ENCODE peak calls at places on chromosomes 4 and X, in seven cellular contexts. A is right atrium auricular region; X is CD8-positive, alpha-beta T cell; U is neural progenitor cell; Z is stomach; T is CD8-positive, alpha-beta memory T cell; O is SJSA1. M is an unnamed sample.

GRCh38 chr4:139416073-139416673 is 37.7 kb upstream of the RAB33B start:
- DNase-seq in A (no peak), Z (no peak), O (no peak), X (peak; percentile 28), T (peak; percentile 26), U (peak; percentile 44), M (no peak)

GRCh38 chr4:76023381-76023780 is at the start of gene CXCL10:
- DNase-seq in Z (no peak), T (no peak), A (no peak), U (no peak), X (no peak), O (no peak), M (no peak)

GRCh38 chrX:30702736-30703135 is 49.5 kb downstream of the GK start:
- DNase-seq in U (no peak), A (no peak), Z (no peak), T (no peak), X (no peak), O (no peak), M (no peak)

GRCh38 chr4:152807294-152807829 is 27.6 kb downstream of the ARFIP1 start:
- DNase-seq in U (no peak), X (no peak), A (no peak), Z (no peak), T (no peak), O (no peak), M (no peak)

GRCh38 chr4:140243345-140243753 is 89.4 kb upstream of the MAML3 start:
- DNase-seq in Z (peak; percentile 52), T (no peak), U (peak; percentile 41), A (no peak), O (no peak), X (peak; percentile 18), M (no peak)

GRCh38 chr4:81954266-81954665 is 419.5 kb downstream of the HNRNPD start:
- DNase-seq in T (no peak), X (no peak), Z (no peak), O (no peak), A (no peak), U (peak; percentile 10), M (no peak)

GRCh38 chr4:147901388-147901787 is 169.5 kb downstream of the ARHGAP10 start:
- DNase-seq in T (no peak), A (no peak), Z (no peak), U (no peak), O (no peak), X (no peak), M (no peak)

GRCh38 chr4:133151681-133152329 is 2.7 kb downstream of the PCDH10 start:
- DNase-seq in O (no peak), U (peak; percentile 74), A (no peak), Z (no peak), X (no peak), T (no peak), M (no peak)

GRCh38 chr4:136183513-136183912 is 1348.8 kb downstream of the PCDH18 start:
- DNase-seq in Z (no peak), X (no peak), U (no peak), T (no peak), A (no peak), O (no peak), M (no peak)

GRCh38 chr4:105164548-105164947 is 17.9 kb downstream of the TET2 start:
- DNase-seq in T (no peak), O (no peak), Z (no peak), X (no peak), U (no peak), A (no peak), M (no peak)

GRCh38 chrX:55159556-55159955 is 60.6 kb upstream of the PAGE5 start:
- DNase-seq in O (no peak), X (no peak), T (no peak), U (no peak), A (no peak), Z (no peak), M (no peak)

GRCh38 chr4:53455766-53456165 is 78.3 kb downstream of the FIP1L1 start:
- DNase-seq in X (no peak), T (no peak), O (no peak), U (no peak), Z (no peak), A (no peak), M (no peak)

GRCh38 chr4:156946508-156947197 is 24.9 kb downstream of the PDGFC start:
- DNase-seq in U (no peak), A (peak; percentile 80), O (peak; percentile 88), T (no peak), X (no peak), Z (no peak), M (no peak)

GRCh38 chrX:13983734-13984133 is 46.0 kb downstream of the GEMIN8 start:
- DNase-seq in T (no peak), X (no peak), U (no peak), Z (no peak), O (no peak), A (no peak), M (no peak)

GRCh38 chr4:6471303-6472007 is 959 bp downstream of the PPP2R2C start:
- DNase-seq in Z (no peak), X (no peak), T (no peak), O (no peak), A (no peak), U (peak; percentile 34), M (no peak)

GRCh38 chr4:185587065-185587443 is 51.7 kb upstream of the PDLIM3 start:
- DNase-seq in O (no peak), A (no peak), T (no peak), Z (no peak), X (no peak), U (no peak), M (no peak)

GRCh38 chr4:13302876-13303275 is 181.3 kb downstream of the RAB28 start:
- DNase-seq in T (no peak), A (no peak), O (no peak), X (no peak), Z (no peak), U (no peak), M (no peak)

GRCh38 chr4:99078336-99078735 is 10.3 kb downstream of the ADH5 start:
- DNase-seq in U (no peak), X (no peak), A (no peak), Z (no peak), O (no peak), T (no peak), M (no peak)

GRCh38 chr4:162830899-162831298 is 335.8 kb downstream of the NAF1 start:
- DNase-seq in Z (no peak), A (no peak), U (no peak), T (no peak), O (no peak), X (no peak), M (no peak)

GRCh38 chr4:11615601-11616000 is 186.9 kb upstream of the HS3ST1 start:
- DNase-seq in O (no peak), T (no peak), Z (no peak), X (no peak), A (no peak), U (no peak), M (no peak)

GRCh38 chr4:19473569-19473968 is 778.1 kb upstream of the SLIT2 start:
- DNase-seq in X (no peak), Z (no peak), T (no peak), U (no peak), O (no peak), A (no peak), M (no peak)

GRCh38 chr4:4606321-4606720 is 64.5 kb upstream of the STX18 start:
- DNase-seq in T (no peak), X (no peak), Z (no peak), A (no peak), U (no peak), O (no peak), M (no peak)

GRCh38 chr4:2076908-2077534 is 17.9 kb downstream of the NAT8L start:
- DNase-seq in U (no peak), Z (no peak), T (no peak), A (no peak), O (no peak), X (no peak), M (no peak)

GRCh38 chr4:40987151-40987550 is 227.2 kb downstream of the APBB2 start:
- DNase-seq in O (no peak), A (no peak), U (no peak), X (no peak), T (no peak), Z (no peak), M (no peak)

GRCh38 chr4:23768541-23768940 is 121.3 kb downstream of the PPARGC1A start:
- DNase-seq in O (no peak), X (no peak), T (no peak), Z (no peak), A (no peak), U (no peak), M (no peak)

GRCh38 chr4:94368459-94368858 is 25.8 kb upstream of the HPGDS start:
- DNase-seq in A (no peak), Z (no peak), T (no peak), U (no peak), O (no peak), X (no peak), M (no peak)

GRCh38 chr4:648579-649292 is 23.4 kb downstream of the PDE6B start:
- DNase-seq in T (no peak), X (no peak), O (no peak), Z (no peak), U (peak; percentile 79), A (no peak), M (no peak)

DNA sequence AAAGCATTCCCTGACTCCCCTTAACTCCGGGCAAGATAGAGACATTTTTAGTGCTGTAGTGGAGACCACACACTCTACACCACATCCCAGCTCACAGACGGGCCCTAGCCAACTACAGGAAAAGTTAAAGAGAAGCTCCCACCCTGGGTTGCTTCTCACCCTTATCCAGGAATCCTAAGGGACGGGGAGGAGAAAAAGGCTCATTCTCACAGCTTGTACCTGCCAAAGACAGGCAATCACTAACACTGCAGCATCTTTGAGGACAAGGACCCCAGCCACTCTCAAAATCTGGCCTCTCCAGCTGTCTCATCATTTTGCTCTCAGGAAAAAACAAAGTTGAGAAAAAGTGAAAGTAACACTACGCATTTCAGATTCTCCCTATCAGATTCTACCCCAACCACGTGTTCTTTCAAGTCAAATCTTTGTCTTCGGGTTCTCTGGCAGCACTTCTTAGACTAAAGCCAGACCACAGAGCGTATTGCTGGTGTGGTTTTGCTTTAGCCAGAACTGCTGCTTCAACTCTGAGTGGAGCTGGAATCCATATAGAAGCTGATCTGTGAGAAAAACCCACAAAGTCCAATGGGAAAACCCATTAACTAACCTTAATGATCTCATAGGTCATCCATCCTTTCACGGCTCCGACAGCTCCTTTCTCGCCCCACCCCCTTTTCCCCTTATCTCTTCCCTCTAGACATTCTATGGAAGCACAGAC is 605.9 kb upstream of the DIPK2B start:
- DNase-seq in Z (no peak), O (peak; percentile 46), X (peak; percentile 35), T (peak; percentile 74), U (no peak), A (no peak), M (no peak)
- H3K4me3 ChIP-seq in Z (peak overlapping the region; percentile 26), O (peak overlapping the region; percentile 28), X (peak overlapping the region; percentile 27), T (peak overlapping the region; percentile 55), U (no peak overlapping the region), A (peak overlapping the region; percentile 18), M (no peak overlapping the region)

GRCh38 chr4:102616661-102617060 is 115.5 kb downstream of the NFKB1 start:
- DNase-seq in U (peak; percentile 51), T (no peak), O (no peak), Z (no peak), A (no peak), X (no peak), M (no peak)
- H3K4me1 ChIP-seq in U (peaks cover 9% of the 10 kb centered on the region), T (peaks cover 40% of the 10 kb centered on the region), O (peaks cover 15% of the 10 kb centered on the region), Z (peaks cover 9% of the 10 kb centered on the region), A (no peaks in the 10 kb centered on the region), X (peaks cover 56% of the 10 kb centered on the region), M (no peaks in the 10 kb centered on the region)

GRCh38 chr4:3384771-3385701 is 56.7 kb upstream of the HGFAC start:
- DNase-seq in O (no peak), T (no peak), X (no peak), A (peak; percentile 69), U (no peak), Z (no peak), M (peak; percentile 55)
- H3K4me3 ChIP-seq in O (peak overlapping the region; percentile 38), T (no peak overlapping the region), X (no peak overlapping the region), A (peak overlapping the region; percentile 35), U (no peak overlapping the region), Z (peak overlapping the region; percentile 4), M (no peak overlapping the region)

GRCh38 chr4:72084587-72085011 is 52.8 kb downstream of the NPFFR2 start:
- DNase-seq in O (no peak), T (no peak), Z (no peak), U (no peak), X (no peak), A (no peak), M (no peak)
- H3K4me1 ChIP-seq in O (no peaks in the 10 kb centered on the region), T (no peaks in the 10 kb centered on the region), Z (no peaks in the 10 kb centered on the region), U (no peaks in the 10 kb centered on the region), X (no peaks in the 10 kb centered on the region), A (no peaks in the 10 kb centered on the region), M (no peaks in the 10 kb centered on the region)